ENCODE peak calls at places on chromosome 6, in nine cellular contexts. F is ovary, U is body of pancreas, X is tibial nerve, W is A549, N is stomach, S is uterus, H is transverse colon, C is breast epithelium. M is an unnamed sample. For H3K4me1, the result is how much of the 10 kb centered on the place peaks cover.

GRCh38 chr6:16976418-16977183 is 125.2 kb upstream of the STMND1 start:
- DNase-seq in F (no peak), U (no peak), X (no peak), W (no peak), N (no peak), S (no peak), H (no peak), C (no peak), M (no peak)

GRCh38 chr6:28683945-28684538 is 158.4 kb downstream of the GPX5 start:
- DNase-seq in F (no peak), U (peak), X (no peak), W (peak), N (no peak), S (no peak), H (peak), C (no peak), M (no peak)

GRCh38 chr6:82906951-82907350 is 158.7 kb downstream of the UBE3D start:
- DNase-seq in F (no peak), U (no peak), X (no peak), W (no peak), N (no peak), S (no peak), H (no peak), C (no peak), M (no peak)

GRCh38 chr6:13500264-13500663 is 12.9 kb upstream of the GFOD1 start:
- DNase-seq in F (no peak), U (no peak), X (no peak), W (no peak), N (no peak), S (no peak), H (peak), C (no peak), M (no peak)

GRCh38 chr6:106446983-106447382 is 86.5 kb downstream of the CRYBG1 start:
- DNase-seq in F (no peak), U (no peak), X (no peak), W (peak), N (no peak), S (no peak), H (no peak), C (no peak), M (no peak)

GRCh38 chr6:143941852-143942627 is 66.0 kb downstream of the PLAGL1 start:
- DNase-seq in F (peak), U (peak), X (no peak), W (peak), N (peak), S (peak), H (peak), C (no peak), M (no peak)

GRCh38 chr6:24985313-24985712 is 49.6 kb upstream of the RIPOR2 start:
- DNase-seq in F (no peak), U (no peak), X (no peak), W (no peak), N (no peak), S (no peak), H (no peak), C (no peak), M (no peak)

GRCh38 chr6:7129784-7130569 is 22.2 kb downstream of the RREB1 start:
- DNase-seq in F (no peak), U (peak), X (no peak), W (no peak), N (no peak), S (no peak), H (peak), C (no peak), M (peak)

GRCh38 chr6:37539706-37540352 is 40.1 kb upstream of the CCDC167 start:
- DNase-seq in F (no peak), U (no peak), X (no peak), W (no peak), N (no peak), S (no peak), H (no peak), C (no peak), M (no peak)

GRCh38 chr6:98821739-98822405 is 12.5 kb upstream of the POU3F2 start:
- DNase-seq in F (no peak), U (no peak), X (no peak), W (no peak), N (no peak), S (no peak), H (no peak), C (no peak), M (no peak)

GRCh38 chr6:107657755-107658461 is 166.2 kb downstream of the SCML4 start:
- DNase-seq in F (no peak), U (no peak), X (no peak), W (no peak), N (peak), S (peak), H (peak), C (no peak), M (peak)
- TF ChIP-seq CTCF in F (no peak), U (no peak), X (no peak), W (no peak), N (no peak), S (no peak), H (peak), C (no peak), M (no peak)

GRCh38 chr6:32973934-32974333 is 5.5 kb downstream of the BRD2 start:
- DNase-seq in F (no peak), U (no peak), X (no peak), W (peak), N (no peak), S (no peak), H (no peak), C (no peak), M (no peak)

GRCh38 chr6:32971245-32971580 is 2.8 kb downstream of the BRD2 start:
- DNase-seq in F (no peak), U (no peak), X (no peak), W (no peak), N (no peak), S (no peak), H (no peak), C (no peak), M (no peak)

GRCh38 chr6:32971581-32972352 is 3.4 kb downstream of the BRD2 start:
- DNase-seq in F (peak), U (peak), X (peak), W (peak), N (peak), S (peak), H (peak), C (peak), M (peak)

GRCh38 chr6:32973144-32973854 is 4.9 kb downstream of the BRD2 start:
- DNase-seq in F (peak), U (peak), X (no peak), W (peak), N (peak), S (peak), H (peak), C (no peak), M (no peak)

DNA sequence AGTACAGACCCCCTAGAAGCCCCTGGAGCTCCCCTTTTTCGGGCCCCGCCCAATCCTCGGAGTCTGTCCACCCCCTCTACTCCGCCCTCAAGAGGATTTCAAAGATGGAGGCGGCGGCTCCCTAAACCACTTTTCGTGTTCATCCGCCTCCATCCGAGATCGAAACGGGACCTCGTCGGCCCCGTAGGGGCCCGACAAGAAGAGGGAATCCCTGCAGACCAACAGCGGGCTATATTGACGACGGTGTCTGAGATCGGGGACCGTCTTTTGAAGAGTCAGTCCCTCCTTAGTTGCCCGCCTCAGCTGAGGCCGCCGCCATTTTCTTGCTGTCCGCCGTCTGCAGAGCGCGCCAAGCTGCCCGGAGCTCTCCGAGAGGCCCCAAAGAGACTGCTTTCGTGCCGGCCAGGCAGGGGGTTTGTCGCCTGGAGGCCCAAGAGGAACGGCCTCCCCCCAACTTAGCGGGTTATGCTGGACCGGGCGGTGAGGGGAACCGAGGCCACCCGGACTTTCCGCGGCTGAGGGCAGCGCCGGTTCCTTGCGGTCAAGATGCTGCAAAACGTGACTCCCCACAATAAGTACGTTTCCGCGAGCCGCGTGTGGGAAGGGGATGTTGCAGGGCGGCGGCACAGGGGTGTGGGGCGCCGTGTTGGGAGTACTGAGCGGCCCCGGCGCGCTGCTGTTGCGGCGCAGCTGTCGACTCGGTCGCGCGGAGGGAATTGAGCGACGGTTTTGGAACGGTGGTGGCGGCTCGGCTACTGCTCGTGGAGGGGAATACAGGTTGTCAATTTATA is 4.2 kb downstream of the BRD2 start:
- DNase-seq in F (no peak), U (peak), X (no peak), W (no peak), N (no peak), S (no peak), H (peak), C (no peak), M (peak)
- TF ChIP-seq POLR2A in F (no peak), U (no peak), X (no peak), W (no peak), N (no peak), S (no peak), H (no peak), C (no peak), M (no peak)

DNA sequence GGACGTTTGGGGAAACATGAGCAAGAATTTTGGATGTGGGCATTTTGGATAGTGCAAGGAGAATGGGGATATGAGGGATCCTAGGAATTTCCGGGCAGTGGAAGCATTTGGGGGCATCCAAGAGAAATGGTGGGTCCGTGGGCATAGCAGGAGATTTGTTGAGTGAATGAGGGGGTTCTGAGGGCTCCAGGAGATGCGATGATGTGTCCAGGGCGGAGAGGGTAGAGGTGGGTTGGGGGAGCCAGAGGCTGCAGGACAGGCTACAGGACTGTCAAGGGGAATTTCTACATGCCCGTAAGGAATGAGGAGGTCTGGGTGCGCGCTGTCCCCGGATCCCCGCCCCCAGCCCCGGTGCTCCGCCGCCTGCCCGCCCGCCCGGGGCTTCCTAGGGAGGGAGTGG is 364 bp downstream of the FRS3 start:
- DNase-seq in F (no peak), U (no peak), X (no peak), W (no peak), N (no peak), S (no peak), H (no peak), C (no peak), M (no peak)
- H3K4me1 ChIP-seq in F (under half), U (under half), X (under half), W (under half), N (half or more), S (under half), H (under half), C (under half), M (under half)

GRCh38 chr6:160768101-160768500 is 66.1 kb downstream of the PLG start:
- DNase-seq in F (no peak), U (no peak), X (no peak), W (no peak), N (no peak), S (no peak), H (no peak), C (no peak), M (no peak)

GRCh38 chr6:160767019-160767646 is 65.1 kb downstream of the PLG start:
- DNase-seq in F (peak), U (peak), X (peak), W (peak), N (peak), S (peak), H (peak), C (peak), M (no peak)

GRCh38 chr6:160766657-160767018 is 64.6 kb downstream of the PLG start:
- DNase-seq in F (no peak), U (no peak), X (no peak), W (no peak), N (no peak), S (no peak), H (no peak), C (no peak), M (no peak)

GRCh38 chr6:160765412-160765811 is 63.4 kb downstream of the PLG start:
- DNase-seq in F (no peak), U (no peak), X (no peak), W (no peak), N (no peak), S (no peak), H (no peak), C (no peak), M (no peak)

DNA sequence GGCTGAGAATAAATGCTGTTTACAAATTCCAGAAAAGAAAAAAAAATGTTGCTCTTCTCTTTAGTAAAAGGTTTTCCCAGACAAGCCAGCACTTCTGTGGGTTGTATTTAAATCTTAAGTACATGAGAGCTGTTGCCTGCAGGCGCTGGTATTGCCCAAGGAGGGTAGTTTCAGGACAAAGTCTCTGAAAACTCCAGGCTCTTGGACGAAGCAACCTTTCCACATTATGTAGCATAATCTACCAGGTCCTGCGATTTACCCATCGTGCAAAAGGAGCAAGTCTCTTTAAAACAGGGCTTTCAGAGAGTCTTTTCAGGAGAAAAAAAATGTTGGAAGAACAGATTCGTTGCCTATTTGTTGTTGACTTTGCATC is 65.6 kb downstream of the PLG start:
- DNase-seq in F (no peak), U (no peak), X (no peak), W (no peak), N (no peak), S (no peak), H (no peak), C (no peak), M (no peak)
- TF ChIP-seq CTCF in F (no peak), U (no peak), X (no peak), W (no peak), N (no peak), S (no peak), H (no peak), C (no peak), M (no peak)

GRCh38 chr6:150865043-150865405 is 478 bp upstream of the MTHFD1L start:
- DNase-seq in F (no peak), U (no peak), X (no peak), W (no peak), N (no peak), S (no peak), H (no peak), C (no peak), M (no peak)

GRCh38 chr6:150863213-150863928 is 2.1 kb upstream of the MTHFD1L start:
- DNase-seq in F (no peak), U (no peak), X (no peak), W (no peak), N (no peak), S (no peak), H (no peak), C (no peak), M (no peak)

GRCh38 chr6:150867117-150867516 is 1.6 kb downstream of the MTHFD1L start:
- DNase-seq in F (no peak), U (no peak), X (no peak), W (no peak), N (no peak), S (no peak), H (no peak), C (no peak), M (no peak)

GRCh38 chr6:150866147-150867073 is 908 bp downstream of the MTHFD1L start:
- DNase-seq in F (peak), U (peak), X (peak), W (peak), N (peak), S (peak), H (peak), C (peak), M (peak)

GRCh38 chr6:150865406-150866146 is at the start of gene MTHFD1L:
- DNase-seq in F (peak), U (peak), X (peak), W (peak), N (peak), S (peak), H (peak), C (peak), M (no peak)
- TF ChIP-seq POLR2A in F (peak), U (peak), X (peak), W (peak), N (no peak), S (peak), H (no peak), C (no peak), M (no peak)

GRCh38 chr6:184161-184695 is 108.1 kb upstream of the DUSP22 start:
- DNase-seq in F (no peak), U (no peak), X (no peak), W (no peak), N (no peak), S (no peak), H (no peak), C (no peak), M (no peak)
- H3K4me1 ChIP-seq in F (under half), U (under half), X (under half), W (under half), N (under half), S (under half), H (under half), C (under half), M (under half)

DNA sequence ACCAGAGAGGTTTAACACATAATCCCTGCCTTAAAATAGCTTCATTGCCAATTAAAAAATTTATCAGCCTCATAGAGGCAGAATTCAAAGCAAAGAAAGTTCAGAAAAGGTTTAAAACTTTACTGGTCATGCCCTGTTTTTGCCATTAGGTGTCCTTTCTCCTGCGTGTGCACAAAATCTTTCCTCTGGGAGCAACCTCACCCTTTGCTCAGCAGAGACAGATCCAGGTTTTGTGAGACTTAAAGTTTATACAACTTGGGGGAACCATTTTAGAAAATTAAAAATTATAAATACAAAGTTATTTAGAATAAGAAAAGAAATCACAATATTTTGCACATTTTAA is 41.8 kb upstream of the SLC22A16 start:
- DNase-seq in F (no peak), U (no peak), X (no peak), W (peak), N (no peak), S (no peak), H (no peak), C (no peak), M (no peak)
- TF ChIP-seq CTCF in F (no peak), U (peak), X (no peak), W (peak), N (no peak), S (no peak), H (peak), C (no peak), M (no peak)

DNA sequence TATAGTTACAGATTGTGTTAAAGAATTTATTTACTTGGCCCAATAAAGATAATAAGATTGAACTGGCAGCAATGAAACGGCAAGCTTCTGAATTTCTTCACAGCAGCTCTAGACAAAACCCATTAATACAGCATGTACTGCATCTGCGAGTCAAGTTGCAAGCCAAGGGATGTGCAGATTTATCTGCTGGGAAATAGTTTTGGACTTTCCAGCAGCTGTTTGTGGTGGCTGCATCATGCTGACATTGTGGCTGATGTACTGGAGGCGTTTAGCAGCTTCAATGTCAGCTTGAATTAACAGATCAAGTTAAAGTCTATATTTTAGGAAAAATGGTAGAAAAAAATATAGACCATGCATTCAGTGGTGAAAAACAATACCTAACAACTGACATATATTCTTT is 94.9 kb downstream of the COL19A1 start:
- DNase-seq in F (no peak), U (no peak), X (no peak), W (no peak), N (no peak), S (no peak), H (no peak), C (no peak), M (peak)
- TF ChIP-seq POLR2A in F (no peak), U (no peak), X (no peak), W (no peak), N (no peak), S (no peak), H (no peak), C (no peak), M (no peak)